ENCODE peak calls at places on chromosomes 11 and 22, in nine cellular contexts. N is EL, D is frontal cortex, K is HL-60, P is cardiac fibroblast, C is Right ventricle myocardium superior, U is adrenal gland, S is fibroblast of villous mesenchyme, H is HFF-Myc. E is an unnamed sample.

GRCh38 chr11:123510579-123510905 is 80.5 kb downstream of the GRAMD1B start:
- DNase-seq in N (no peak), D (no peak), K (no peak), P (no peak), C (no peak), U (peak), S (no peak), H (no peak), E (no peak)

GRCh38 chr11:45798793-45799441 is 6.0 kb upstream of the SLC35C1 start:
- DNase-seq in N (no peak), D (no peak), K (no peak), P (no peak), C (no peak), U (no peak), S (peak), H (no peak), E (peak)

GRCh38 chr11:71136095-71136845 is 116.1 kb downstream of the SHANK2 start:
- DNase-seq in N (no peak), D (no peak), K (no peak), P (no peak), C (no peak), U (no peak), S (no peak), H (no peak), E (no peak)

GRCh38 chr11:74630043-74630442 is 37.7 kb downstream of the POLD3 start:
- DNase-seq in N (no peak), D (no peak), K (no peak), P (no peak), C (no peak), U (no peak), S (no peak), H (no peak), E (no peak)

GRCh38 chr11:111299111-111300026 is 1.0 kb downstream of the POU2AF3 start:
- DNase-seq in N (peak), D (peak), K (no peak), P (peak), C (peak), U (peak), S (peak), H (no peak), E (no peak)

GRCh38 chr11:85483861-85484260 is 143.3 kb downstream of the DLG2 start:
- DNase-seq in N (no peak), D (no peak), K (no peak), P (no peak), C (no peak), U (no peak), S (peak), H (no peak), E (no peak)

GRCh38 chr11:114142646-114143045 is 83.1 kb downstream of the ZBTB16 start:
- DNase-seq in N (no peak), D (no peak), K (no peak), P (no peak), C (no peak), U (no peak), S (peak), H (no peak), E (no peak)

GRCh38 chr11:44957051-44957515 is 6.4 kb upstream of the TP53I11 start:
- DNase-seq in N (no peak), D (no peak), K (no peak), P (no peak), C (no peak), U (no peak), S (peak), H (no peak), E (no peak)

GRCh38 chr11:46611526-46612304 is 5.3 kb downstream of the HARBI1 start:
- DNase-seq in N (no peak), D (no peak), K (no peak), P (no peak), C (no peak), U (no peak), S (peak), H (no peak), E (no peak)

GRCh38 chr11:128365044-128365443 is 222.3 kb downstream of the ETS1 start:
- DNase-seq in N (peak), D (no peak), K (no peak), P (peak), C (no peak), U (no peak), S (peak), H (peak), E (peak)

GRCh38 chr11:119193001-119193400 is 7.7 kb downstream of the NHERF4 start:
- DNase-seq in N (no peak), D (no peak), K (no peak), P (no peak), C (peak), U (no peak), S (no peak), H (no peak), E (no peak)

GRCh38 chr22:20438066-20438677 is 547 bp upstream of the SCARF2 start:
- DNase-seq in N (peak), D (no peak), K (no peak), P (no peak), C (peak), U (no peak), S (peak), H (no peak), E (no peak)

GRCh38 chr22:19723990-19724827 is 870 bp downstream of the GP1BB start:
- DNase-seq in N (no peak), D (no peak), K (peak), P (no peak), C (no peak), U (no peak), S (peak), H (no peak), E (no peak)

GRCh38 chr22:46458525-46458924 is 78.9 kb downstream of the CELSR1 start:
- DNase-seq in N (no peak), D (no peak), K (no peak), P (no peak), C (no peak), U (no peak), S (no peak), H (no peak), E (no peak)

GRCh38 chr22:46454233-46454909 is 83.0 kb downstream of the CELSR1 start:
- DNase-seq in N (no peak), D (no peak), K (no peak), P (no peak), C (no peak), U (no peak), S (no peak), H (no peak), E (peak)

GRCh38 chr11:74487875-74488274 is 5.6 kb downstream of the LIPT2 start:
- DNase-seq in N (peak), D (no peak), K (no peak), P (peak), C (no peak), U (no peak), S (peak), H (no peak), E (peak)

GRCh38 chr22:40421082-40421350 is 50.6 kb downstream of the SGSM3 start:
- DNase-seq in N (no peak), D (no peak), K (no peak), P (no peak), C (no peak), U (no peak), S (no peak), H (no peak), E (no peak)

GRCh38 chr11:110160016-110160415 is 66.8 kb downstream of the ZC3H12C start:
- DNase-seq in N (peak), D (no peak), K (no peak), P (peak), C (no peak), U (no peak), S (no peak), H (no peak), E (no peak)

GRCh38 chr11:112778091-112778889 is 182.9 kb upstream of the NCAM1 start:
- DNase-seq in N (no peak), D (no peak), K (no peak), P (no peak), C (no peak), U (peak), S (no peak), H (no peak), E (no peak)

GRCh38 chr11:6472934-6473333 is 807 bp downstream of the TRIM3 start:
- DNase-seq in N (no peak), D (no peak), K (no peak), P (no peak), C (no peak), U (no peak), S (no peak), H (no peak), E (no peak)

GRCh38 chr11:86978756-86979608 is 23.8 kb upstream of the FZD4 start:
- DNase-seq in N (peak), D (no peak), K (no peak), P (peak), C (no peak), U (peak), S (peak), H (peak), E (peak)

GRCh38 chr11:1744137-1744878 is 6.1 kb downstream of the IFITM10 start:
- DNase-seq in N (no peak), D (peak), K (no peak), P (peak), C (peak), U (peak), S (peak), H (no peak), E (no peak)

GRCh38 chr22:21047035-21047661 is 1.4 kb downstream of the LRRC74B start:
- DNase-seq in N (no peak), D (no peak), K (no peak), P (no peak), C (no peak), U (no peak), S (no peak), H (no peak), E (no peak)

GRCh38 chr11:89416961-89417360 is 74.2 kb downstream of the NOX4 start:
- DNase-seq in N (no peak), D (no peak), K (no peak), P (no peak), C (no peak), U (no peak), S (no peak), H (no peak), E (no peak)

GRCh38 chr11:59184876-59185275 is 12.9 kb downstream of the DTX4 start:
- DNase-seq in N (no peak), D (no peak), K (no peak), P (no peak), C (no peak), U (no peak), S (no peak), H (no peak), E (no peak)

GRCh38 chr11:35617687-35618496 is at the start of gene FJX1:
- DNase-seq in N (peak), D (peak), K (no peak), P (peak), C (peak), U (peak), S (peak), H (peak), E (peak)

GRCh38 chr11:120985718-120986569 is 38.0 kb upstream of the TBCEL start:
- DNase-seq in N (peak), D (peak), K (peak), P (peak), C (peak), U (peak), S (peak), H (no peak), E (peak)

GRCh38 chr22:27317961-27318360 is 483.6 kb downstream of the MN1 start:
- DNase-seq in N (peak), D (no peak), K (no peak), P (no peak), C (no peak), U (no peak), S (peak), H (peak), E (no peak)

GRCh38 chr11:104623518-104623917 is 274.7 kb downstream of the CASP12 start:
- DNase-seq in N (peak), D (no peak), K (no peak), P (peak), C (no peak), U (no peak), S (peak), H (no peak), E (peak)

GRCh38 chr11:133708547-133709051 is 136.7 kb downstream of the SPATA19 start:
- DNase-seq in N (no peak), D (no peak), K (no peak), P (no peak), C (no peak), U (no peak), S (no peak), H (no peak), E (no peak)

GRCh38 chr11:130478204-130478701 is 29.8 kb downstream of the ADAMTS15 start:
- DNase-seq in N (peak), D (no peak), K (no peak), P (peak), C (peak), U (peak), S (peak), H (peak), E (peak)

GRCh38 chr11:120613264-120614226 is 102.0 kb downstream of the GRIK4 start:
- DNase-seq in N (no peak), D (no peak), K (no peak), P (no peak), C (no peak), U (no peak), S (peak), H (no peak), E (no peak)

GRCh38 chr11:21988477-21988876 is 204.4 kb upstream of the ANO5 start:
- DNase-seq in N (no peak), D (no peak), K (no peak), P (peak), C (no peak), U (no peak), S (no peak), H (no peak), E (peak)

GRCh38 chr22:38049812-38050619 is 7.2 kb upstream of the PICK1 start:
- DNase-seq in N (no peak), D (no peak), K (no peak), P (no peak), C (no peak), U (no peak), S (no peak), H (no peak), E (no peak)

GRCh38 chr22:46369716-46370583 is 34.4 kb downstream of the TRMU start:
- DNase-seq in N (no peak), D (no peak), K (no peak), P (no peak), C (no peak), U (no peak), S (no peak), H (no peak), E (no peak)

GRCh38 chr22:45832959-45833580 is 143.9 kb downstream of the WNT7B start:
- DNase-seq in N (no peak), D (no peak), K (no peak), P (no peak), C (no peak), U (no peak), S (no peak), H (no peak), E (no peak)

GRCh38 chr22:45083659-45084305 is 74.0 kb upstream of the PHF21B start:
- DNase-seq in N (peak), D (no peak), K (no peak), P (peak), C (no peak), U (no peak), S (peak), H (peak), E (peak)

GRCh38 chr11:66842501-66842895 is 743 bp upstream of the RCE1 start:
- DNase-seq in N (no peak), D (peak), K (no peak), P (no peak), C (no peak), U (no peak), S (no peak), H (no peak), E (no peak)

GRCh38 chr22:46460835-46461234 is 76.6 kb downstream of the CELSR1 start:
- DNase-seq in N (no peak), D (no peak), K (no peak), P (no peak), C (no peak), U (no peak), S (no peak), H (no peak), E (no peak)

GRCh38 chr11:110338684-110339083 is 42.3 kb upstream of the RDX start:
- DNase-seq in N (no peak), D (no peak), K (no peak), P (no peak), C (no peak), U (no peak), S (no peak), H (no peak), E (no peak)